ENCODE peak calls at places on chromosomes 11 and 22, in eight cellular contexts. A is suprapubic skin, L is bronchial epithelial cell, E is HFFc6, V is choroid plexus epithelial cell, G is lower leg skin, M is neural progenitor cell, K is breast epithelium. T is an unnamed sample.

GRCh38 chr11:123577081-123577598 is 77.3 kb downstream of the SCN3B start:
- DNase-seq in A (no peak), L (peak), E (peak), V (peak), G (peak), M (peak), K (peak), T (peak)

GRCh38 chr11:76891285-76891684 is 30.6 kb downstream of the ACER3 start:
- DNase-seq in A (no peak), L (peak), E (no peak), V (no peak), G (no peak), M (no peak), K (no peak), T (no peak)

GRCh38 chr11:119481021-119481666 is 58.2 kb upstream of the THY1 start:
- DNase-seq in A (peak), L (peak), E (peak), V (peak), G (peak), M (peak), K (peak), T (peak)

GRCh38 chr11:12723410-12724297 is 49.4 kb downstream of the TEAD1 start:
- DNase-seq in A (no peak), L (peak), E (no peak), V (peak), G (peak), M (no peak), K (no peak), T (no peak)

GRCh38 chr22:46057206-46057605 is 80.2 kb upstream of the WNT7B start:
- DNase-seq in A (peak), L (no peak), E (no peak), V (no peak), G (no peak), M (no peak), K (peak), T (no peak)

GRCh38 chr11:64865286-64866172 is 12.9 kb downstream of the EHD1 start:
- DNase-seq in A (no peak), L (no peak), E (peak), V (peak), G (no peak), M (no peak), K (no peak), T (no peak)

GRCh38 chr11:132072044-132072879 is 701.8 kb downstream of the NTM start:
- DNase-seq in A (no peak), L (peak), E (peak), V (peak), G (no peak), M (no peak), K (no peak), T (no peak)

GRCh38 chr11:74951241-74951640 is 2.2 kb downstream of the SPCS2 start:
- DNase-seq in A (no peak), L (no peak), E (no peak), V (no peak), G (no peak), M (no peak), K (no peak), T (no peak)

GRCh38 chr11:2963112-2963754 is 28.9 kb downstream of the NAP1L4 start:
- DNase-seq in A (no peak), L (peak), E (no peak), V (no peak), G (no peak), M (no peak), K (no peak), T (no peak)

GRCh38 chr11:24453129-24453723 is 43.6 kb upstream of the LUZP2 start:
- DNase-seq in A (no peak), L (no peak), E (no peak), V (peak), G (no peak), M (no peak), K (no peak), T (no peak)

GRCh38 chr11:46718155-46719019 is 626 bp upstream of the F2 start:
- DNase-seq in A (no peak), L (peak), E (no peak), V (peak), G (no peak), M (no peak), K (no peak), T (no peak)

GRCh38 chr11:79661373-79661772 is 220.5 kb upstream of the TENM4 start:
- DNase-seq in A (no peak), L (no peak), E (no peak), V (no peak), G (no peak), M (no peak), K (no peak), T (no peak)

GRCh38 chr22:39428597-39429071 is 28.2 kb upstream of the MGAT3 start:
- DNase-seq in A (no peak), L (no peak), E (no peak), V (peak), G (no peak), M (peak), K (no peak), T (peak)

GRCh38 chr11:116605543-116605942 is 167.2 kb downstream of the BUD13 start:
- DNase-seq in A (no peak), L (peak), E (no peak), V (peak), G (no peak), M (peak), K (peak), T (no peak)

GRCh38 chr22:46052331-46052771 is 75.4 kb upstream of the WNT7B start:
- DNase-seq in A (peak), L (no peak), E (no peak), V (peak), G (no peak), M (no peak), K (peak), T (no peak)

GRCh38 chr11:27563201-27563600 is 56.6 kb upstream of the LIN7C start:
- DNase-seq in A (no peak), L (peak), E (peak), V (peak), G (no peak), M (no peak), K (no peak), T (no peak)

GRCh38 chr22:30649430-30650007 is 13.9 kb downstream of the SLC35E4 start:
- DNase-seq in A (peak), L (peak), E (peak), V (peak), G (peak), M (no peak), K (no peak), T (no peak)

GRCh38 chr22:50190182-50190951 is 4.7 kb downstream of the TRABD start:
- DNase-seq in A (peak), L (peak), E (peak), V (peak), G (peak), M (peak), K (peak), T (no peak)

GRCh38 chr22:37334859-37335818 is 52.8 kb downstream of the CYTH4 start:
- DNase-seq in A (no peak), L (peak), E (no peak), V (no peak), G (no peak), M (peak), K (no peak), T (no peak)

GRCh38 chr11:3631331-3631730 is 10.5 kb downstream of the ART5 start:
- DNase-seq in A (no peak), L (peak), E (peak), V (no peak), G (no peak), M (no peak), K (no peak), T (no peak)

DNA sequence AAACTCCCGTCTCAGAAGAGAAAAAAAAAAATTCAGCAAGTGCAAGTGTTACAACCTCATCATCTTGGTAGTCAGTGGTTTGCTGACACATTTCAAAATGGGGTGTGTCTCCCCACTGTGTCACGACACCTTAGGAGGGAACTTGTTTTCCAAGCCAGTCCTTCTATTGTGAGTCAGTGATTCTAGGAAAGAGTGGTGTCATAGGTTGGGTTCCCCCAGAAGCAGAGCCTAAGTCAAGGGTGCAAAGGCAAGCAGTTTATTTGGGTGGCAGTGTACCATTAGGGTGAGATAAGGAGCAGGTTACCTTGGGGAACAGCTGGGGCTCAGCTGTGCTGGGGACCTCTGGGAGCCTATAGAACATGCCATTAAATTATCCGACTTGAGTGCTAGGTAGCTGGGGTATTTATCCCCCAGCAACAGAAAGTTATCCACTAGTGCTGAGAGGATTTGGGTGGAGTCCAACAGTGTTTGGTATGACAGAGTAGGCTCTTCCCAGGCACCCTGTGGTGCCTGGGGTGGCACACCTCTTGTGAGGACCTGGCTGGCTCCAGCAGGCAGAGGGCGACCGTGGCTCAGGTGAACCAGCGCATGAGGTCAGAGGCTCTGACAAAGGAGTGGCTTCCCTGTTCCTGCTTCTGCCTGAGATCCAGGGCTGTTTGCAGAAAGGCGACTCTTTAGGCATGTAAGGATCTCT is 41.7 kb downstream of the KIAA1671 start:
- DNase-seq in A (no peak), L (peak), E (peak), V (no peak), G (no peak), M (peak), K (peak), T (no peak)
- TF ChIP-seq CTCF in A (peak), L (peak), E (no peak), V (no peak), G (no peak), M (no peak), K (no peak), T (no peak)

GRCh38 chr11:67644472-67645418 is 5.2 kb upstream of the TBX10 start:
- DNase-seq in A (no peak), L (no peak), E (no peak), V (no peak), G (no peak), M (no peak), K (no peak), T (peak)

GRCh38 chr11:67647471-67647870 is 3.1 kb downstream of the ACY3 start:
- DNase-seq in A (no peak), L (no peak), E (no peak), V (no peak), G (no peak), M (no peak), K (no peak), T (peak)

GRCh38 chr11:67646535-67647336 is 3.8 kb downstream of the ACY3 start:
- DNase-seq in A (no peak), L (no peak), E (no peak), V (no peak), G (no peak), M (no peak), K (no peak), T (no peak)

GRCh38 chr11:67644042-67644441 is 4.5 kb upstream of the TBX10 start:
- DNase-seq in A (no peak), L (peak), E (no peak), V (peak), G (no peak), M (peak), K (no peak), T (no peak)

DNA sequence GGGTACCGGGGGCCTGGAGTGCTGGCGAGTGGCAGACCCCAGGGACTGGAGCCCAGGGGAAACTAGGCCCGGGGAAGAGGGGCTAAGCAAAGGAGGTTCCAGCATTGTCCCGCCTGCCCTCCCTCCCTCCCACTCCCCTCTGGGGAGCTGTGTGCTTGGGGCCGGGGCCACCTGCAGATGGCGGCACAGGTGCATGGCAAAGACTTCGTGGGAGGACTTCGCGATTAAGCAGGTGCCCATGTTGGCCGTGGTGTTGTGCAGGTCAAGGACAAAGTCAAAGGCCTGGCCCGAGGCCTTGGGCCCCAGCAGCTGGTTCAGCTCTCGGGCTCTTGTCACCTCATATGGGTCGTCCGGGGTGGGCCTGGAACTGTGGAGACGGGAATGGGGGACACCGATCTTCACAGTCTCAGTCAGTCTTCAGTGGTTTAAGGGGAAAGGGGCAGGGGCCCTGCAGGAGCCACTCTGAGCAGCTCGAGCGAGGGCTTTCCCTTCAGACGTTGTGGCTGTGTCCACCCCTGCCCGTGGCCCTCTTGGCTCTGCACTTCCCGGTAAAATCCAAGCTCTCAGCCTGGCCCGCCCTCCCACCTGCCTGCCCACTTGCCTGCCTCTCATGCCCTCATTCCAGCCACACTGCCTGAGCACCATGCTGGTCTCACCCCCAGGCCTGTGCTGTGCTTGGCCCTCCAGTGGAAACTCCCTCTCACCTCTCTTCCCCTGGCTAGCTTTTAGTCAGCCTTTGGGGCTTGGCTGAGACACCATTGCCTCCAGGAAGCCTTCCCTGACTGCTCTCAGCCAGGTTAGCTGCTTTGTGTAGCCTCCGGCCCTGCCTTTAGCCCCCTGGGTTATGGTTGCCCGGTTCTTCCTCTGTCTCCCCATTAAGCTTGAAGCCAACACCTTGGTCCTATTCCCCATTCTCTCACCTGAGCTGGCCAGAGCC is 4.7 kb downstream of the ACY3 start:
- DNase-seq in A (no peak), L (no peak), E (no peak), V (no peak), G (no peak), M (no peak), K (no peak), T (peak)
- TF ChIP-seq CTCF in A (no peak), L (no peak), E (no peak), V (no peak), G (no peak), M (peak), K (no peak), T (no peak)

GRCh38 chr11:133492895-133493294 is 39.4 kb downstream of the OPCML start:
- DNase-seq in A (no peak), L (no peak), E (no peak), V (no peak), G (no peak), M (no peak), K (no peak), T (no peak)

DNA sequence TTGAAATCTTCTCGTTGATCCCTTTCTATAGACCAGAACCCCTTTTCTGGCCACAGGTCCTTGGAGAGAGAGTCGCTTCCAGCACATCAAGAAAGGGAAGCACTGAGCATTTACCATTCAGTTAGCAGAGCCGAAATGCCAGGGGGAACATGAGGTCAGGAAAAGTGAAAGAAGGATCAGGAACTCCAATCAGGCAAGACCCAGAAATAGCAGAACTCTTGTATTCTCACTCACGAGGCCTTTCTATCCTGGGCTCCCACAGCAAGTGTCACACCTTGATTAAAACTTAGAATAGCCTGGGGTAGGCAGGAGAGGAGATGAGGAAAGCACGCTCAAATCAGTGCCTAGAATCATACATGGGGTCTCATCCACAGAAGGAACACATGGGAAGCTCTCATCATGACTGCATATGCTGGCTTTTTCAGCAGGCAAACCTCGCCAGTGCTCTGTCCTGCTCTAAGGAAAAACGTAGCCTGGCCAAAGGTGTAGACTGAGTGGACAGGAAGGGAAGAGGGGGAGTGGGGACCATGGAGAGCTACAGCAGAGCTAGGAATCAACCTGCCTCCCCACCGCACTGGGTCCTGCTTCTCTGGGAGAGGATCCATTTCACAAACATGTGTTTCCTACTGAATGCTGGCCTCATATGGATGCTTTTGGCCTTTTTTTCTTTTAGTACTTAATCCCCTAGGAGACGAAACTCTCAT is 40.5 kb downstream of the OPCML start:
- DNase-seq in A (no peak), L (no peak), E (no peak), V (no peak), G (no peak), M (no peak), K (no peak), T (no peak)
- TF ChIP-seq CTCF in A (no peak), L (no peak), E (no peak), V (no peak), G (no peak), M (no peak), K (no peak), T (no peak)

GRCh38 chr11:110317516-110317932 is 21.1 kb upstream of the RDX start:
- DNase-seq in A (no peak), L (peak), E (no peak), V (peak), G (no peak), M (no peak), K (no peak), T (no peak)
- TF ChIP-seq CTCF in A (no peak), L (no peak), E (no peak), V (no peak), G (no peak), M (no peak), K (no peak), T (no peak)

DNA sequence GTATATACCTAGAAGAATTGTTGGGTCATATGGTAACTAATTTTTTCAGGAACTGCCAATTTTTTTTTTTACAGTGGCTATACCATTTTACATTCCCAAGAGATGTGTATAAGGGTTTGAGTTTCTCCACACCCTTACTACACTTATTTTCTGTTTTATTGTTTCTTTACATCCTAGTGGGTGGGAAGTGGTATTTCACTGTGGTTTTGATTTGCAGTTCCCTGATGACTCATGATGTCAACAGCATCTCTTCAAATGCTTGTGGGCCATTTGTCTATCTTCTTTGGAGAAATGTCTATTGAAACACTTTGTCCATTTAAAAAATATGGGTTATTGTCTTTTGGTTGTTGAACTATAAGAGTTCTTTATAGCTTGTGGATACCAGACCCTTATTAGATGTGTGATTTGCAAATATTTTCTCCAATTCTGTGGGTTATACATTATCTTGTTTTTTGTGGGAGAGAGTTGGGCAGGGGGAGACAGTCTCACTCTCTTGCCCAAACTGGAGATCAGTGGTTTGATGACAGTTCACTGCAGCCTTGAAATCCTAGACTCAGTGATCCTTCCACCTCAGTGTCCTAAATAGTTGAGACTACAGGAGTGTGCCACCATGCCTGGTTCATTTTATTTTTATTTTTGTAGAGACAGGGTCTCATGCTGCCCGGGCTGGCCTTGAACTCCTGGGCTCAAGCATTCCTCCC is 30.3 kb upstream of the PISD start:
- DNase-seq in A (no peak), L (peak), E (peak), V (peak), G (no peak), M (no peak), K (no peak), T (no peak)
- TF ChIP-seq CTCF in A (no peak), L (no peak), E (peak), V (no peak), G (no peak), M (no peak), K (no peak), T (no peak)

T was measured in osteocyte.